ENCODE peak calls at places on chromosomes 12 and 14, in four cellular contexts. One of them, this sample, is unnamed.

GRCh38 chr14:57933363-57933762 is 67.5 kb upstream of the SLC35F4 start:
- DNase-seq in testis: no peak
- DNase-seq in stomach: no peak
- DNase-seq in body of pancreas: no peak
- DNase-seq in this sample: no peak

GRCh38 chr12:1929985-1930815 is 11.7 kb upstream of the CACNA2D4 start:
- DNase-seq in stomach: peak; percentile 17
- DNase-seq in testis: peak; percentile 5
- DNase-seq in body of pancreas: no peak
- DNase-seq in this sample: no peak

GRCh38 chr12:5887758-5888157 is 57.3 kb downstream of the ANO2 start:
- DNase-seq in testis: no peak
- DNase-seq in body of pancreas: no peak
- DNase-seq in stomach: no peak
- DNase-seq in this sample: no peak

GRCh38 chr12:24898185-24898584 is 50.7 kb downstream of the BCAT1 start:
- DNase-seq in testis: no peak
- DNase-seq in stomach: no peak
- DNase-seq in body of pancreas: no peak
- DNase-seq in this sample: no peak

GRCh38 chr12:67068204-67068731 is 200.9 kb upstream of the CAND1 start:
- DNase-seq in body of pancreas: peak; percentile 5
- DNase-seq in stomach: no peak
- DNase-seq in testis: no peak
- DNase-seq in this sample: no peak

GRCh38 chr14:85165091-85165490 is 364.9 kb upstream of the FLRT2 start:
- DNase-seq in testis: no peak
- DNase-seq in stomach: no peak
- DNase-seq in body of pancreas: peak; percentile 7
- DNase-seq in this sample: no peak

GRCh38 chr14:106605548-106606448 is 1079.4 kb downstream of the TMEM121 start:
- DNase-seq in stomach: peak; percentile 52
- DNase-seq in body of pancreas: peak; percentile 54
- DNase-seq in testis: peak; percentile 68
- DNase-seq in this sample: peak; percentile 87

GRCh38 chr12:14779834-14780233 is 23.4 kb downstream of the WBP11 start:
- DNase-seq in stomach: no peak
- DNase-seq in testis: no peak
- DNase-seq in body of pancreas: no peak
- DNase-seq in this sample: no peak

GRCh38 chr12:56622535-56622934 is 7.6 kb downstream of the BAZ2A start:
- DNase-seq in stomach: no peak
- DNase-seq in body of pancreas: no peak
- DNase-seq in testis: no peak
- DNase-seq in this sample: no peak

GRCh38 chr14:60508707-60509437 is at the start of gene SIX6:
- DNase-seq in testis: peak; percentile 38
- DNase-seq in body of pancreas: no peak
- DNase-seq in stomach: no peak
- DNase-seq in this sample: no peak

GRCh38 chr12:57940052-57940914 is 1.1 kb upstream of the ATP23 start:
- DNase-seq in testis: no peak
- DNase-seq in stomach: no peak
- DNase-seq in body of pancreas: peak; percentile 10
- DNase-seq in this sample: no peak

DNA sequence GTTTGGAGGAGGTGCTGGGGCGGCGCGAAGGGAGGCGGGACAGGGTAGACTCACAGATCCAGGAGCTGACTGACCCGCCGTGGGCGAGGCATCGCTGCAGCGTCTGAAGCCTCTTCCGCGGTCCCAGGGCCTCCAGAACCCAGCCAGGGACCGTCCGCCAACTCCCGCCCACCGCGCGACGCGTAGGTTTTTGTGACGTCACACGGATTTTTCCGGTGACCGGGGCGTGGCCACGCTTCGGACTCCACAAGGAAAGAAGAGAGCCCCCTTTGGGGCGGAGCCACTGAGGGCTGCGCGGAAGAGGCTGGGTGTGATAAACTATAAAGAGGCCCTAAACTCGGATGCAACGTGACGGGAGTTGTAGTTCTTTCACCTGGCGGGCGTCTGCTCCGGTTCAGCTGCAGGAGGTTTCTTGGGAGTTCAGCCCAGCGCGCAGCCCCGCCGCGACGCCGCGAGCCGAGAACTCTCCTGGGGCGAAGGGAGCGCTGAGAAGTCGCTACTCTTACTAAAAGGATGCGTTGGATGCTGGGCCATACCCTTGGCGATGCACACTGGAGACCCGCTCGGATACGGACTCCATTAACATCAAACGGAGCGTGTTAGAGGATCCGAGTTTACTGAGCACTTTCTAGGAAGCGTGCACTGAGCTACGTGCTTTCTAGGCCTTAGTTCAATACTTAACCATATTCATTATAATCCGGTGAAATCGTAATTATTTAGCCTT is at the start of gene AMN1:
- DNase-seq in body of pancreas: peak; percentile 100
- DNase-seq in testis: peak; percentile 100
- DNase-seq in stomach: peak; percentile 100
- DNase-seq in this sample: peak; percentile 99
- TF ChIP-seq POLR2A in body of pancreas: peak; percentile 75
- TF ChIP-seq POLR2A in testis: peak; percentile 10
- TF ChIP-seq POLR2A in stomach: peak; percentile 30
- TF ChIP-seq POLR2A in this sample: peak; percentile 77

DNA sequence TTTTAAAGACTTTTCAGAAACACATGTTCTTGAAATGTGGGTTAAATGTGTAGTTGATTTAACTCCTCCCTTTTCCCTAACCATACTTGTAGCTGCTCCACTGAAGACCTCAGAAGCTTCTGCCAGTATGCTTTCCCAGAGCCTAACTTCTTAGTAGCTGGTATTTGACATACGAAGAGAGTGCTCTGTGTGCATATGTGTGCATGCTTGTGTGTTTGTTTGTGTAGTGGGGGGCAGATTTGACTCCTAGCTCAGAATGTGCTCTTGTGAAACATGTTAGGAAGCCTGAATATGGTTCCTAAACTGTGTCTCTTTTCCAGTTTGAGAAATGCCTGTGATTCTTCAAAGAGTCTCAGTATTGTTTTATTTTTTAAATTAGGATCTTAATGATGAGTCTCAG is 420.4 kb downstream of the PCNX1 start:
- DNase-seq in testis: no peak
- DNase-seq in body of pancreas: no peak
- DNase-seq in stomach: no peak
- DNase-seq in this sample: no peak
- H3K4me1 ChIP-seq in testis: peaks cover 14% of the 10 kb centered on the region
- H3K4me1 ChIP-seq in body of pancreas: peaks cover 6% of the 10 kb centered on the region
- H3K4me1 ChIP-seq in stomach: peaks cover 6% of the 10 kb centered on the region
- H3K4me1 ChIP-seq in this sample: peaks cover 6% of the 10 kb centered on the region

GRCh38 chr12:123119808-123120207 is 31.1 kb downstream of the PITPNM2 start:
- DNase-seq in testis: no peak
- DNase-seq in body of pancreas: no peak
- DNase-seq in stomach: no peak
- DNase-seq in this sample: no peak
- TF ChIP-seq POLR2A in testis: no peak
- TF ChIP-seq POLR2A in body of pancreas: no peak
- TF ChIP-seq POLR2A in stomach: no peak
- TF ChIP-seq POLR2A in this sample: no peak

DNA sequence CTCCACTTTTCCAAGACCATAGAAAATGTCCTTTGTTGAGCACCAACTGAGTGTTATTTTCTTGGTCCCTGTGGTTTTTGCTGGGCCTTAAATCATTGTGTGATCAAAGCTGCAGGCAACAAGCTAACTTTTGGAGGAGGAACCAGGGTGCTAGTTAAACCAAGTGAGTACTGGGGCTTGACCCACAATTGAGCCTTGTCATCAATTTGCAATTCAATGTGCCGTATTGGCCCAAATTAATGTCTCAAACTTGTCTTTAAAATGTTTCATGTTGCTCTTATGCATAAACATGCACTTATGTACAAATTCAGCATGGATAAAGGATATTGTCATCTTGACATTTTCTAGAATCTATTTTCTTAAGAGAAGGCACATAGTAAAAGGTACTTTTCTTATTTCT is 62.3 kb downstream of the DAD1 start:
- DNase-seq in stomach: no peak
- DNase-seq in testis: no peak
- DNase-seq in body of pancreas: no peak
- DNase-seq in this sample: no peak
- H3K4me1 ChIP-seq in stomach: peaks cover 22% of the 10 kb centered on the region
- H3K4me1 ChIP-seq in testis: no peaks in the 10 kb centered on the region
- H3K4me1 ChIP-seq in body of pancreas: peaks cover 9% of the 10 kb centered on the region
- H3K4me1 ChIP-seq in this sample: no peaks in the 10 kb centered on the region

GRCh38 chr12:48235796-48236333 is 32.8 kb upstream of the OR10AD1 start:
- DNase-seq in testis: peak; percentile 45
- DNase-seq in stomach: no peak
- DNase-seq in body of pancreas: no peak
- DNase-seq in this sample: no peak
- TF ChIP-seq POLR2A in testis: no peak
- TF ChIP-seq POLR2A in stomach: no peak
- TF ChIP-seq POLR2A in body of pancreas: no peak
- TF ChIP-seq POLR2A in this sample: no peak

GRCh38 chr12:51405801-51406207 is 14.6 kb upstream of the GALNT6 start:
- DNase-seq in body of pancreas: no peak
- DNase-seq in stomach: no peak
- DNase-seq in testis: no peak
- DNase-seq in this sample: no peak
- H3K4me1 ChIP-seq in body of pancreas: no peaks in the 10 kb centered on the region
- H3K4me1 ChIP-seq in stomach: no peaks in the 10 kb centered on the region
- H3K4me1 ChIP-seq in testis: peaks cover 7% of the 10 kb centered on the region
- H3K4me1 ChIP-seq in this sample: no peaks in the 10 kb centered on the region